ENCODE peak calls at places on chromosomes 7 and 10, in four cellular contexts. N, Y, D and R are unnamed samples.

GRCh38 chr7:127258111-127258510 is 5.4 kb upstream of the GRM8 start:
- DNase-seq in N (no peak), Y (no peak), D (no peak), R (no peak)

GRCh38 chr7:15016726-15017125 is 114.2 kb upstream of the DGKB start:
- DNase-seq in N (no peak), Y (no peak), D (no peak), R (no peak)

GRCh38 chr7:48411619-48412018 is 240.4 kb downstream of the ABCA13 start:
- DNase-seq in N (no peak), Y (no peak), D (no peak), R (no peak)

GRCh38 chr10:33094263-33095051 is 136.4 kb upstream of the ITGB1 start:
- DNase-seq in N (no peak), Y (no peak), D (no peak), R (no peak)

GRCh38 chr10:119687192-119688032 is 36.2 kb downstream of the BAG3 start:
- DNase-seq in N (no peak), Y (no peak), D (no peak), R (peak)

GRCh38 chr10:43120116-43120947 is 17.9 kb upstream of the CSGALNACT2 start:
- DNase-seq in N (no peak), Y (no peak), D (no peak), R (no peak)

GRCh38 chr7:114916261-114916892 is 5.5 kb upstream of the MDFIC start:
- DNase-seq in N (no peak), Y (no peak), D (peak), R (no peak)

GRCh38 chr10:116486774-116487448 is 58.8 kb upstream of the PNLIP start:
- DNase-seq in N (no peak), Y (no peak), D (no peak), R (no peak)

GRCh38 chr10:49367600-49367999 is 28.3 kb downstream of the DRGX start:
- DNase-seq in N (no peak), Y (no peak), D (no peak), R (peak)

GRCh38 chr10:96502561-96503267 is 11.0 kb downstream of the TLL2 start:
- DNase-seq in N (no peak), Y (no peak), D (no peak), R (no peak)

GRCh38 chr10:96244354-96244753 is 27.0 kb downstream of the BLNK start:
- DNase-seq in N (no peak), Y (no peak), D (peak), R (no peak)

GRCh38 chr7:140200102-140200989 is 23.6 kb upstream of the KDM7A start:
- DNase-seq in N (no peak), Y (peak), D (no peak), R (peak)

GRCh38 chr10:15461353-15462108 is 90.4 kb upstream of the FAM171A1 start:
- DNase-seq in N (peak), Y (peak), D (no peak), R (no peak)

GRCh38 chr7:120926943-120927346 is 23.6 kb upstream of the ING3 start:
- DNase-seq in N (no peak), Y (no peak), D (no peak), R (no peak)

GRCh38 chr10:131777162-131777561 is 123.6 kb upstream of the PPP2R2D start:
- DNase-seq in N (no peak), Y (no peak), D (no peak), R (no peak)

GRCh38 chr7:133575726-133576125 is 322.8 kb downstream of the EXOC4 start:
- DNase-seq in N (peak), Y (no peak), D (no peak), R (no peak)

GRCh38 chr10:96380821-96381220 is 22.0 kb upstream of the OPALIN start:
- DNase-seq in N (no peak), Y (no peak), D (no peak), R (no peak)

GRCh38 chr10:69716711-69717560 is 84.8 kb upstream of the COL13A1 start:
- DNase-seq in N (peak), Y (peak), D (no peak), R (peak)

GRCh38 chr7:75727881-75728592 is 10.7 kb downstream of the HIP1 start:
- DNase-seq in N (no peak), Y (no peak), D (no peak), R (peak)

GRCh38 chr10:6988654-6989053 is 408.6 kb upstream of the PRKCQ start:
- DNase-seq in N (no peak), Y (no peak), D (no peak), R (no peak)

GRCh38 chr10:118246340-118247247 is 95.5 kb downstream of the FAM204A start:
- DNase-seq in N (no peak), Y (no peak), D (no peak), R (no peak)

GRCh38 chr10:13395540-13395939 is 47.4 kb upstream of the SEPHS1 start:
- DNase-seq in N (no peak), Y (no peak), D (no peak), R (no peak)

GRCh38 chr7:106045592-106045991 is 66.5 kb downstream of the SYPL1 start:
- DNase-seq in N (no peak), Y (no peak), D (no peak), R (no peak)

GRCh38 chr10:43322321-43322720 is 49.1 kb upstream of the FXYD4 start:
- DNase-seq in N (no peak), Y (no peak), D (no peak), R (no peak)

GRCh38 chr7:105096306-105096705 is 82.3 kb downstream of the KMT2E start:
- DNase-seq in N (no peak), Y (no peak), D (no peak), R (no peak)

GRCh38 chr7:8481752-8482446 is 48.5 kb downstream of the NXPH1 start:
- DNase-seq in N (no peak), Y (no peak), D (no peak), R (no peak)

DNA sequence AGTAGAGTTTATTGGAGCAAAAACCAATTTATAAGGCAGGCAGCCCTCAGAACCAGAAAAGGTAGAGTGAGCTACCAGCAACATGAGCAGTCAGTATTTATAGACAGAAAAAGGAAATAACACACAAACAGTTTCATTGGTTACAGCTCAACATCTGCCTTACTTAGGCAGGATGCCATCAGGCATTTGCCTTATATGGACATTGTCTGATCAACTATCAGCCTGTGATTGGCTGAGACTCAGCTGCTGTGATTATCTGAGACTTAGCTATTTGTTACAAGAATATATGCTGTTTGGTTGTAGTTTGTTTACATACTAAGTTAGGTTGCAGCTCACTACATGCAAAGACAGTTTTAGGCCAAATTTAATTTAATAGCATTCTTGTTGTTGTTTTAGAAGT is 60.4 kb upstream of the CDK1 start:
- DNase-seq in N (no peak), Y (no peak), D (no peak), R (no peak)
- TF ChIP-seq NFIC in N (no peak), Y (no peak), D (no peak), R (no peak)

DNA sequence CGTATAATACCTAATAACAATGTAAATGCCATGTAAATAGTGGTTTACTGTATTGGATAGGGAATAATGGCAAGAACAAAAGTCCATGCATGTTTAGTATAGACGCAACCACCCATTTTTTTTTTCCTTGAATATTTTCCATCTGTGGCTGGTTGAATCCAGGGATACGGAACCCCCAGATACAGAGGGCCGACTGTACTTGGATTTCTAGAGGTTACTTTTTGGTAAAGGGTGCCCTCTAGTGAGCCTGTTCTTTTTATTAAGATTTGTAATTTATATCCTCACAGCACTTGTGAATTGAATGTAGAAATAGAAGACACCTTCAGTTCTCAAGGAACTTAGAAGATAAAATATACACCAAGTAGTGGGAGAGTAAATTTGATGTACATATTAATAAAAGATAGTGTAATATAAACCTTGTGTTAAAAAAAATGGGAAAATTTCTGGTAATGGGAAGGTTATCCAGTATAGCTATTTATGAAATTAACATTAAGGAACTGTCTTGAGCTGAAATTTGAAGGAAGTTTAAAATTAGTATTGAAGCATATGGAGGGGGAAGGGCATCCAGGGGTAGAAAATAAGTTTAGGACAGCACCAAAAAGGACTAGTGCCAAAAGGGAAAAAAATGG is 32.0 kb downstream of the EXOC6 start:
- DNase-seq in N (peak), Y (peak), D (no peak), R (peak)
- TF ChIP-seq NFIC in N (no peak), Y (no peak), D (no peak), R (no peak)

DNA sequence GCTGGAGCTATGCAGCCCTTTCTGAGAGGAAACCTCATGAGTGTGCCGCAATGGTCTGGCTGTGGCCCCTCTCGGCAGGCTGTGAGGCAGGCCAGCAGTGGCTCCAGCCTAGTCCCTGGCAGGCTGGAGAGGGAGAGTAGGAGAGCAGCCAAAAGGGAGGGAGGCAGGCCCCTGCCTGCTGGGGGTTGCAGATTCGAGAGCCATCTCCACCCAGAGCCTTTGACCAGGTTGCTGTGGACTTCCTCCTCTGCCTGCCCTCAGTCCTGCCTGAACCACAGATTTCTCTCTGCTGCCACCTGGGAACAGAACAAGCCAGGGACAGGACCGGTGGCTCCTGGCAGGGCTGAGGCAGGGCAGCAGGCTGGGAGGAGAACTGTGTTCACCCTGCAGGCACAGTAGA is 13.9 kb downstream of the PAX2 start:
- DNase-seq in N (peak), Y (no peak), D (no peak), R (peak)
- TF ChIP-seq NFIC in N (no peak), Y (no peak), D (no peak), R (no peak)

GRCh38 chr10:22230331-22230833 is 12.6 kb upstream of the EBLN1 start:
- DNase-seq in N (peak), Y (peak), D (no peak), R (no peak)
- TF ChIP-seq NFIC in N (no peak), Y (no peak), D (no peak), R (no peak)

DNA sequence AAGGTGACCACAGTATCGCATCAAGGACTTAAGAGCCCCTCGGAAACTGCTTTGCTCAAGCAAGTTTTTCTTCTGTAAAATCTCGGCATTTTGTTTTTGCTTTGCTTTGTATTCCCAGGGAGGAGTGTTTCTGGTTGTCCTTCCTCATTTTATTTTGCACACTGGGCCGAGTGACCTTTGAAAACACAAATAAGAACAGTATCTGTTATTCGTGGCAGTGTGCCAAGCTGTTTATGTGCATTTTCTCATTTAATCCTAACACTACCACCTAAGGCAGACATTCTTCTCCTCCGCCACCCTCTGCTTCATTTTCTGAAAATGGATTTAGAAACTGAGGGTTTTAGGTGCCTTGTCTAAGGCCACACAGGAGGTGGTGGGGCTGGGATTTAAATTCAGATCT is 218.5 kb downstream of the TCF7L2 start:
- DNase-seq in N (no peak), Y (no peak), D (no peak), R (no peak)
- TF ChIP-seq NFIC in N (no peak), Y (peak), D (no peak), R (no peak)

GRCh38 chr7:155231941-155232340 is 65.7 kb upstream of the INSIG1 start:
- DNase-seq in N (no peak), Y (no peak), D (no peak), R (no peak)
- TF ChIP-seq NFIC in N (no peak), Y (no peak), D (no peak), R (no peak)

DNA sequence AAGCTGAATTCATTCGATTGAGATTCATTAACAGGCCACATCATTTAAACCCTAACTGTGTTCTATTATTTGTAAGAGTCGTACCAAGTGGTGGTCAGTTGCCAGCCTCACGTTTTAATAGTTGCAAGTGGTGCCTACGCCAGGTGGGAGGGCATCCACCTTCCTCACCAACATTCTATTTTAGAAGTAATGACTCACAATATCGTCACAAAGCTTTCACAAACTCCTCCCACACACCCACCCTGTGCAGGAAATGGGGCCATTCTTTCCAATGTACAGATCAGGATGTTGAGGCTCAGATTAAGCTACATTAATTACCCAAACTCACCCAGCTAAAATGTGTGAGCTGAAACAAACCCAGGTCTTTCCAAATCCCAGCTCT is 77.3 kb upstream of the SAMD8 start:
- DNase-seq in N (no peak), Y (no peak), D (no peak), R (no peak)
- TF ChIP-seq NFIC in N (no peak), Y (no peak), D (no peak), R (no peak)

GRCh38 chr10:28971255-28971654 is 293.9 kb downstream of the BAMBI start:
- DNase-seq in N (no peak), Y (no peak), D (no peak), R (no peak)
- TF ChIP-seq NFIC in N (no peak), Y (no peak), D (no peak), R (no peak)